ENCODE peak calls at places on chromosomes 3 and 15, in six cellular contexts. Q is dorsolateral prefrontal cortex; P is WTC11; R is neuronal stem cell; E is activated CD4-positive, alpha-beta T cell treated with anti-CD3 and anti-CD28 coated beads for 24 hours; W is AG04449. O is an unnamed sample.

GRCh38 chr3:191246628-191247027 is 47.6 kb downstream of the OSTN start:
- DNase-seq in Q (no peak), P (no peak), R (no peak), E (no peak), W (no peak), O (no peak)

GRCh38 chr3:10249833-10250232 is 1.6 kb downstream of the TATDN2 start:
- DNase-seq in Q (no peak), P (no peak), R (no peak), E (no peak), W (no peak), O (no peak)

GRCh38 chr15:59611277-59612260 is at the start of gene GCNT3:
- DNase-seq in Q (no peak), P (no peak), R (no peak), E (no peak), W (no peak), O (no peak)

GRCh38 chr3:51620543-51620942 is 50.5 kb upstream of the TEX264 start:
- DNase-seq in Q (no peak), P (no peak), R (no peak), E (no peak), W (no peak), O (no peak)

GRCh38 chr3:18153571-18154173 is 271.5 kb downstream of the SATB1 start:
- DNase-seq in Q (no peak), P (no peak), R (peak; percentile 8), E (no peak), W (peak; percentile 31), O (no peak)

GRCh38 chr3:10557783-10558373 is 52.5 kb upstream of the ATP2B2 start:
- DNase-seq in Q (no peak), P (no peak), R (no peak), E (no peak), W (no peak), O (no peak)

GRCh38 chr3:50323614-50324199 is 1.2 kb upstream of the HYAL2 start:
- DNase-seq in Q (no peak), P (no peak), R (no peak), E (no peak), W (no peak), O (no peak)

GRCh38 chr3:184977796-184978195 is 165.8 kb downstream of the VPS8 start:
- DNase-seq in Q (no peak), P (no peak), R (no peak), E (no peak), W (no peak), O (no peak)

GRCh38 chr3:194925614-194926013 is 239.9 kb downstream of the FAM43A start:
- DNase-seq in Q (no peak), P (no peak), R (no peak), E (no peak), W (no peak), O (no peak)

GRCh38 chr15:57592426-57592825 is 722 bp downstream of the MYZAP start:
- DNase-seq in Q (no peak), P (no peak), R (no peak), E (no peak), W (no peak), O (no peak)

GRCh38 chr15:70315431-70315830 is 217.7 kb upstream of the TLE3 start:
- DNase-seq in Q (no peak), P (no peak), R (no peak), E (no peak), W (no peak), O (no peak)

GRCh38 chr3:50605901-50606326 is 5.7 kb downstream of the CISH start:
- DNase-seq in Q (no peak), P (no peak), R (no peak), E (no peak), W (no peak), O (no peak)

GRCh38 chr3:175433026-175433668 is 574.0 kb downstream of the NAALADL2 start:
- DNase-seq in Q (no peak), P (no peak), R (no peak), E (no peak), W (peak; percentile 89), O (no peak)

O was measured in hypothalamus.